ENCODE peak calls at places on chromosomes 7 and 10, in seven cellular contexts. One of them, this sample, is unnamed.

GRCh38 chr7:64180989-64181388 is 26.0 kb upstream of the ZNF735 start:
- DNase-seq in HAP-1: peak; percentile 12
- DNase-seq in GM23338: peak; percentile 21
- DNase-seq in choroid plexus epithelial cell: peak; percentile 5
- DNase-seq in retinal pigment epithelial cell: no peak
- DNase-seq in mammary epithelial cell: no peak
- DNase-seq in transverse colon: no peak
- DNase-seq in this sample: no peak

GRCh38 chr7:134678115-134678514 is 31.5 kb downstream of the BPGM start:
- DNase-seq in GM23338: no peak
- DNase-seq in choroid plexus epithelial cell: no peak
- DNase-seq in retinal pigment epithelial cell: no peak
- DNase-seq in mammary epithelial cell: no peak
- DNase-seq in transverse colon: no peak
- DNase-seq in HAP-1: no peak
- DNase-seq in this sample: no peak

GRCh38 chr7:10474048-10474447 is 499.6 kb upstream of the PHF14 start:
- DNase-seq in retinal pigment epithelial cell: no peak
- DNase-seq in mammary epithelial cell: peak; percentile 42
- DNase-seq in choroid plexus epithelial cell: peak; percentile 22
- DNase-seq in transverse colon: no peak
- DNase-seq in GM23338: no peak
- DNase-seq in HAP-1: no peak
- DNase-seq in this sample: no peak

GRCh38 chr10:43026039-43026973 is 50.6 kb upstream of the RET start:
- DNase-seq in GM23338: peak; percentile 81
- DNase-seq in choroid plexus epithelial cell: no peak
- DNase-seq in retinal pigment epithelial cell: no peak
- DNase-seq in transverse colon: no peak
- DNase-seq in HAP-1: no peak
- DNase-seq in mammary epithelial cell: peak; percentile 98
- DNase-seq in this sample: peak; percentile 30

GRCh38 chr10:43234471-43235041 is 32.3 kb downstream of the RASGEF1A start:
- DNase-seq in choroid plexus epithelial cell: no peak
- DNase-seq in mammary epithelial cell: no peak
- DNase-seq in transverse colon: no peak
- DNase-seq in HAP-1: peak; percentile 4
- DNase-seq in GM23338: no peak
- DNase-seq in retinal pigment epithelial cell: no peak
- DNase-seq in this sample: no peak

GRCh38 chr7:2947381-2947780 is 96.3 kb downstream of the CARD11 start:
- DNase-seq in transverse colon: no peak
- DNase-seq in mammary epithelial cell: no peak
- DNase-seq in retinal pigment epithelial cell: no peak
- DNase-seq in choroid plexus epithelial cell: no peak
- DNase-seq in GM23338: no peak
- DNase-seq in HAP-1: no peak
- DNase-seq in this sample: no peak

GRCh38 chr10:50379652-50380051 is 128.3 kb upstream of the ASAH2 start:
- DNase-seq in choroid plexus epithelial cell: no peak
- DNase-seq in transverse colon: no peak
- DNase-seq in GM23338: no peak
- DNase-seq in mammary epithelial cell: no peak
- DNase-seq in HAP-1: no peak
- DNase-seq in retinal pigment epithelial cell: no peak
- DNase-seq in this sample: no peak

GRCh38 chr7:157676456-157677255 is 339.9 kb downstream of the DNAJB6 start:
- DNase-seq in mammary epithelial cell: no peak
- DNase-seq in choroid plexus epithelial cell: no peak
- DNase-seq in HAP-1: peak; percentile 6
- DNase-seq in transverse colon: no peak
- DNase-seq in GM23338: no peak
- DNase-seq in retinal pigment epithelial cell: no peak
- DNase-seq in this sample: no peak

GRCh38 chr7:157872447-157872846 is 535.6 kb downstream of the DNAJB6 start:
- DNase-seq in choroid plexus epithelial cell: no peak
- DNase-seq in mammary epithelial cell: no peak
- DNase-seq in transverse colon: no peak
- DNase-seq in HAP-1: no peak
- DNase-seq in GM23338: no peak
- DNase-seq in retinal pigment epithelial cell: no peak
- DNase-seq in this sample: no peak

GRCh38 chr10:29709484-29710002 is 74.8 kb upstream of the SVIL start:
- DNase-seq in retinal pigment epithelial cell: no peak
- DNase-seq in transverse colon: no peak
- DNase-seq in GM23338: peak; percentile 28
- DNase-seq in mammary epithelial cell: no peak
- DNase-seq in HAP-1: no peak
- DNase-seq in choroid plexus epithelial cell: no peak
- DNase-seq in this sample: no peak

DNA sequence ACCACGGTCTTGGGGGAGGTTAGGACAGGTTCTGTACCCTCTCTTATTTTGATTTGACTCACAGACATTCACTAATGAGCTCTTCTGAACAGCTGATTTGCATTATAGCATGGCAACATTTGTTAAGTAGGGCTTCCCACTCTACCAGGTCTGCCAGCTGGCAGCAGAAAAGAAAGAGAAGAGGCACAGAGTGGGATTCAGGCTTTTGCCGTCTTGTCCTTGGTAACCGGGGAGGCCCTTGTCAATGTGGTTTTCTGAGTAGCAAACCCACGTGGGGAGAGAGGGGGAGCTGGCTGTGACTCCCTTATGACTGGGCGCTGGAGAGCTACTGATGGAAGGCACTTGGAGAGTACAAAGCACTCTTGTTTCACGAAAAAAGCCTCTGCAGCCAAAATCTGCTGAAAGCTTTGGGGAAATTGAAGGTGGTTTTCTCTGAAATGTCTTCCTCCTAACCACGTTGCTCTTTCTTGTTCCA is 355.3 kb upstream of the GALNT17 start:
- DNase-seq in choroid plexus epithelial cell: no peak
- DNase-seq in mammary epithelial cell: peak; percentile 8
- DNase-seq in HAP-1: no peak
- DNase-seq in retinal pigment epithelial cell: no peak
- DNase-seq in transverse colon: no peak
- DNase-seq in GM23338: no peak
- DNase-seq in this sample: no peak
- H3K4me3 ChIP-seq in choroid plexus epithelial cell: no peak overlapping the region
- H3K4me3 ChIP-seq in mammary epithelial cell: no peak overlapping the region
- H3K4me3 ChIP-seq in HAP-1: no peak overlapping the region
- H3K4me3 ChIP-seq in retinal pigment epithelial cell: no peak overlapping the region
- H3K4me3 ChIP-seq in transverse colon: no peak overlapping the region
- H3K4me3 ChIP-seq in GM23338: no peak overlapping the region
- H3K4me3 ChIP-seq in this sample: no peak overlapping the region

DNA sequence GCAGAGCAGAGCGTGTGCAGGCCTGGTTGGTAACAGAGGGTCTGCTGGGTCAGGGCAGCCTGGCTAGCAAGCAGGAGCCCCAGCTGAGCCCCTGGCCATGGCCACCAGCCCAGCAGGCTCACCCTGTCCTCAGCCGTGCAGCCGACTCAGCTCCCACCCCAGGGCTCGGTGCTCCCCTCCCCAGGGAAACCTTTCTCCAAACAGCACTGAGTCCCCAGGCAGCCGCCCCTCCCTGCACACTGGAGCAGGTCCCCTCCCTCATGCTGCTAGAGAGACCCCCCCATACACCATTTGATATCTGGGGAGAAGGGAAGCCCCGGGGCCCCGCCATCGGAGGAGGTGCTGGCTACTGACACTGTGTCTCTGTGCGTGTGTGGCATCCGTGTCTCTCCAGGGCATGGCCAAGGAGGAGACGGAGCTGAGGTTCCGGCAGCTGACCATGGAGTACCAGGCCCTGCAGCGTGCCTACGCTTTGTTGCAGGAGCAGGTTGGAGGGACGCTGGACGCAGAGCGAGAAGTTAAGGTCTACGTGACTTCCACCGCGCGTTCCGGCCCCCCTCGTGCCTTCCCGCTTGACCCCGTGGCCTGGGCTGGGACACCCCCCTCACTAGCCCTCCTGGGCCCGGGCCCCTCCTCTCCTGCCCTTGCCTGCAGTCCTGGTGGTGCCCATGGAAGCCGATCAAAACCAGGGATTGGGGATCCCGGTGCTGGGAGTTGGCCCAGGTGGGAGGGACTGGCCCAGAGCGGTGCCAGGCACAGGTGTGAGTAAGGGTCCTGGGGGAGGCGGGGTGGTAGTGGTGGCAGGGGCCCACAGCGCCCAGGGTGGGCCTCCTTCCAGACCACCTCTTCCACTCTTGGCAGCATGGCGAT is 45.0 kb upstream of the DPYSL4 start:
- DNase-seq in mammary epithelial cell: no peak
- DNase-seq in choroid plexus epithelial cell: no peak
- DNase-seq in transverse colon: no peak
- DNase-seq in retinal pigment epithelial cell: no peak
- DNase-seq in HAP-1: no peak
- DNase-seq in GM23338: no peak
- DNase-seq in this sample: no peak
- H3K4me3 ChIP-seq in mammary epithelial cell: no peak overlapping the region
- H3K4me3 ChIP-seq in choroid plexus epithelial cell: no peak overlapping the region
- H3K4me3 ChIP-seq in transverse colon: no peak overlapping the region
- H3K4me3 ChIP-seq in retinal pigment epithelial cell: no peak overlapping the region
- H3K4me3 ChIP-seq in HAP-1: no peak overlapping the region
- H3K4me3 ChIP-seq in GM23338: no peak overlapping the region
- H3K4me3 ChIP-seq in this sample: no peak overlapping the region

GRCh38 chr7:29565634-29565981 is 2.0 kb downstream of the PRR15 start:
- DNase-seq in transverse colon: no peak
- DNase-seq in mammary epithelial cell: no peak
- DNase-seq in choroid plexus epithelial cell: no peak
- DNase-seq in HAP-1: no peak
- DNase-seq in GM23338: no peak
- DNase-seq in retinal pigment epithelial cell: no peak
- DNase-seq in this sample: no peak
- H3K4me3 ChIP-seq in transverse colon: peak overlapping the region; percentile 67
- H3K4me3 ChIP-seq in mammary epithelial cell: peak overlapping the region; percentile 84
- H3K4me3 ChIP-seq in choroid plexus epithelial cell: peak overlapping the region; percentile 61
- H3K4me3 ChIP-seq in HAP-1: no peak overlapping the region
- H3K4me3 ChIP-seq in GM23338: peak overlapping the region; percentile 95
- H3K4me3 ChIP-seq in retinal pigment epithelial cell: peak overlapping the region; percentile 46
- H3K4me3 ChIP-seq in this sample: no peak overlapping the region

GRCh38 chr10:24257588-24257987 is 48.6 kb downstream of the KIAA1217 start:
- DNase-seq in retinal pigment epithelial cell: no peak
- DNase-seq in choroid plexus epithelial cell: no peak
- DNase-seq in transverse colon: no peak
- DNase-seq in HAP-1: no peak
- DNase-seq in GM23338: no peak
- DNase-seq in mammary epithelial cell: no peak
- DNase-seq in this sample: no peak

GRCh38 chr10:24259365-24260125 is 50.6 kb downstream of the KIAA1217 start:
- DNase-seq in choroid plexus epithelial cell: peak; percentile 46
- DNase-seq in mammary epithelial cell: peak; percentile 58
- DNase-seq in GM23338: no peak
- DNase-seq in transverse colon: no peak
- DNase-seq in retinal pigment epithelial cell: no peak
- DNase-seq in HAP-1: no peak
- DNase-seq in this sample: no peak

GRCh38 chr10:24261627-24262026 is 52.7 kb downstream of the KIAA1217 start:
- DNase-seq in mammary epithelial cell: no peak
- DNase-seq in retinal pigment epithelial cell: no peak
- DNase-seq in transverse colon: no peak
- DNase-seq in HAP-1: no peak
- DNase-seq in choroid plexus epithelial cell: no peak
- DNase-seq in GM23338: no peak
- DNase-seq in this sample: no peak

GRCh38 chr10:24262929-24263653 is 54.2 kb downstream of the KIAA1217 start:
- DNase-seq in GM23338: no peak
- DNase-seq in choroid plexus epithelial cell: peak; percentile 37
- DNase-seq in mammary epithelial cell: no peak
- DNase-seq in retinal pigment epithelial cell: no peak
- DNase-seq in HAP-1: peak; percentile 33
- DNase-seq in transverse colon: no peak
- DNase-seq in this sample: no peak
- H3K4me3 ChIP-seq in GM23338: no peak overlapping the region
- H3K4me3 ChIP-seq in choroid plexus epithelial cell: no peak overlapping the region
- H3K4me3 ChIP-seq in mammary epithelial cell: no peak overlapping the region
- H3K4me3 ChIP-seq in retinal pigment epithelial cell: no peak overlapping the region
- H3K4me3 ChIP-seq in HAP-1: no peak overlapping the region
- H3K4me3 ChIP-seq in transverse colon: no peak overlapping the region
- H3K4me3 ChIP-seq in this sample: no peak overlapping the region

DNA sequence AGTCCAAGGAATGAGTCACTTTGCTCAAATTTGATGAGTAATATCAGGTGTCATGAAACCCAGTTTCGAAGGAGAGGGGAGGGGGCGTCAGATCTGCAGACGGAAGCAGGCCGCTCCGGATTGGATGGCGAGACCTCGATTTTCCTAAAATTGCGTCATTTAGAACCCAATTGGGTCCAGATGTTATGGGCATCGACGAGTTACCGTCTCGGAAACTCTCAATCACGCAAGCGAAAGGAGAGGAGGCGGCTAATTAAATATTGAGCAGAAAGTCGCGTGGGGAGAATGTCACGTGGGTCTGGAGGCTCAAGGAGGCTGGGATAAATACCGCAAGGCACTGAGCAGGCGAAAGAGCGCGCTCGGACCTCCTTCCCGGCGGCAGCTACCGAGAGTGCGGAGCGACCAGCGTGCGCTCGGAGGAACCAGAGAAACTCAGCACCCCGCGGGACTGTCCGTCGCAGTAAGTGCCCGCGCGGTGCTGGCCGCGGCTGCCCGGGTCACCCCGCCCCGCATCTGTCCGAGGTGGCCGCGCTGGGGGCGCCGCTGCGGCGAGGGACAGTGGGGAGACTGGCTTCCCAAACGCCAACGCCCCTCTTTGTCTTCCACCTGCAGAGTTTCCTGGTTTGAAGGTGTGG is at the start of gene TAC1:
- DNase-seq in transverse colon: no peak
- DNase-seq in HAP-1: no peak
- DNase-seq in GM23338: peak; percentile 74
- DNase-seq in choroid plexus epithelial cell: no peak
- DNase-seq in retinal pigment epithelial cell: no peak
- DNase-seq in mammary epithelial cell: no peak
- DNase-seq in this sample: peak; percentile 15
- H3K4me3 ChIP-seq in transverse colon: peak within 1 kb of the TSS; percentile 4
- H3K4me3 ChIP-seq in HAP-1: no peak within 1 kb of the TSS
- H3K4me3 ChIP-seq in GM23338: peak within 1 kb of the TSS; percentile 62
- H3K4me3 ChIP-seq in choroid plexus epithelial cell: no peak within 1 kb of the TSS
- H3K4me3 ChIP-seq in retinal pigment epithelial cell: peak within 1 kb of the TSS; percentile 13
- H3K4me3 ChIP-seq in mammary epithelial cell: no peak within 1 kb of the TSS
- H3K4me3 ChIP-seq in this sample: peak within 1 kb of the TSS; percentile 20

This sample was measured in cardiac muscle cell.